ENCODE peak calls at places on chromosomes 12 and 14, in eight cellular contexts. One of them, this sample, is unnamed.

GRCh38 chr14:68978550-68978911 is 571 bp downstream of the ACTN1 start:
- DNase-seq in epithelial cell of esophagus: peak; percentile 52
- DNase-seq in hippocampal formation: no peak
- DNase-seq in NCI-H1694 treated with DMSO at 0.1 percent for 48 hours: no peak
- DNase-seq in T-cell: peak; percentile 24
- DNase-seq in left lung: peak; percentile 92
- DNase-seq in naive thymus-derived CD8-positive, alpha-beta T cell: peak; percentile 55
- DNase-seq in HEK293T: peak; percentile 68
- DNase-seq in this sample: no peak

GRCh38 chr14:57848353-57848752 is 17.5 kb downstream of the SLC35F4 start:
- DNase-seq in hippocampal formation: no peak
- DNase-seq in HEK293T: no peak
- DNase-seq in T-cell: no peak
- DNase-seq in NCI-H1694 treated with DMSO at 0.1 percent for 48 hours: no peak
- DNase-seq in naive thymus-derived CD8-positive, alpha-beta T cell: no peak
- DNase-seq in left lung: no peak
- DNase-seq in epithelial cell of esophagus: no peak
- DNase-seq in this sample: no peak

GRCh38 chr12:82097877-82098276 is 260.3 kb downstream of the CCDC59 start:
- DNase-seq in NCI-H1694 treated with DMSO at 0.1 percent for 48 hours: no peak
- DNase-seq in epithelial cell of esophagus: no peak
- DNase-seq in T-cell: no peak
- DNase-seq in hippocampal formation: no peak
- DNase-seq in HEK293T: no peak
- DNase-seq in naive thymus-derived CD8-positive, alpha-beta T cell: no peak
- DNase-seq in left lung: no peak
- DNase-seq in this sample: no peak

GRCh38 chr12:119225454-119225853 is 46.7 kb downstream of the HSPB8 start:
- DNase-seq in naive thymus-derived CD8-positive, alpha-beta T cell: no peak
- DNase-seq in epithelial cell of esophagus: no peak
- DNase-seq in NCI-H1694 treated with DMSO at 0.1 percent for 48 hours: no peak
- DNase-seq in hippocampal formation: no peak
- DNase-seq in left lung: no peak
- DNase-seq in HEK293T: no peak
- DNase-seq in T-cell: no peak
- DNase-seq in this sample: no peak

GRCh38 chr12:52837341-52837741 is 3.2 kb upstream of the KRT79 start:
- DNase-seq in naive thymus-derived CD8-positive, alpha-beta T cell: no peak
- DNase-seq in NCI-H1694 treated with DMSO at 0.1 percent for 48 hours: no peak
- DNase-seq in epithelial cell of esophagus: peak; percentile 86
- DNase-seq in hippocampal formation: no peak
- DNase-seq in T-cell: no peak
- DNase-seq in left lung: no peak
- DNase-seq in HEK293T: no peak
- DNase-seq in this sample: peak; percentile 53

GRCh38 chr14:74865156-74865555 is 10.8 kb downstream of the PROX2 start:
- DNase-seq in left lung: no peak
- DNase-seq in epithelial cell of esophagus: no peak
- DNase-seq in T-cell: no peak
- DNase-seq in naive thymus-derived CD8-positive, alpha-beta T cell: no peak
- DNase-seq in NCI-H1694 treated with DMSO at 0.1 percent for 48 hours: no peak
- DNase-seq in hippocampal formation: no peak
- DNase-seq in HEK293T: no peak
- DNase-seq in this sample: no peak

GRCh38 chr14:105841022-105842009 is 314.9 kb downstream of the TMEM121 start:
- DNase-seq in NCI-H1694 treated with DMSO at 0.1 percent for 48 hours: no peak
- DNase-seq in hippocampal formation: no peak
- DNase-seq in naive thymus-derived CD8-positive, alpha-beta T cell: no peak
- DNase-seq in T-cell: no peak
- DNase-seq in HEK293T: no peak
- DNase-seq in epithelial cell of esophagus: no peak
- DNase-seq in left lung: peak; percentile 75
- DNase-seq in this sample: no peak

GRCh38 chr14:76647699-76648298 is 113.5 kb upstream of the VASH1 start:
- DNase-seq in NCI-H1694 treated with DMSO at 0.1 percent for 48 hours: peak; percentile 86
- DNase-seq in HEK293T: peak; percentile 73
- DNase-seq in T-cell: no peak
- DNase-seq in left lung: no peak
- DNase-seq in hippocampal formation: no peak
- DNase-seq in epithelial cell of esophagus: peak; percentile 69
- DNase-seq in naive thymus-derived CD8-positive, alpha-beta T cell: peak; percentile 17
- DNase-seq in this sample: no peak

GRCh38 chr14:90291699-90292098 is 35.3 kb downstream of the PSMC1 start:
- DNase-seq in epithelial cell of esophagus: no peak
- DNase-seq in T-cell: no peak
- DNase-seq in NCI-H1694 treated with DMSO at 0.1 percent for 48 hours: no peak
- DNase-seq in hippocampal formation: no peak
- DNase-seq in naive thymus-derived CD8-positive, alpha-beta T cell: no peak
- DNase-seq in left lung: no peak
- DNase-seq in HEK293T: no peak
- DNase-seq in this sample: no peak

GRCh38 chr14:51653096-51653814 is 1.5 kb downstream of the FRMD6 start:
- DNase-seq in left lung: no peak
- DNase-seq in hippocampal formation: no peak
- DNase-seq in epithelial cell of esophagus: no peak
- DNase-seq in T-cell: no peak
- DNase-seq in HEK293T: peak; percentile 16
- DNase-seq in naive thymus-derived CD8-positive, alpha-beta T cell: peak; percentile 4
- DNase-seq in NCI-H1694 treated with DMSO at 0.1 percent for 48 hours: peak; percentile 42
- DNase-seq in this sample: no peak

GRCh38 chr12:127726928-127727327 is 540.0 kb upstream of the TMEM132C start:
- DNase-seq in epithelial cell of esophagus: no peak
- DNase-seq in naive thymus-derived CD8-positive, alpha-beta T cell: no peak
- DNase-seq in hippocampal formation: no peak
- DNase-seq in left lung: no peak
- DNase-seq in T-cell: no peak
- DNase-seq in NCI-H1694 treated with DMSO at 0.1 percent for 48 hours: no peak
- DNase-seq in HEK293T: no peak
- DNase-seq in this sample: no peak

GRCh38 chr14:54767139-54767431 is 135.5 kb downstream of the GCH1 start:
- DNase-seq in left lung: no peak
- DNase-seq in NCI-H1694 treated with DMSO at 0.1 percent for 48 hours: no peak
- DNase-seq in hippocampal formation: no peak
- DNase-seq in HEK293T: no peak
- DNase-seq in T-cell: no peak
- DNase-seq in naive thymus-derived CD8-positive, alpha-beta T cell: no peak
- DNase-seq in epithelial cell of esophagus: no peak
- DNase-seq in this sample: no peak

GRCh38 chr14:69620981-69621380 is 9.6 kb downstream of the SUSD6 start:
- DNase-seq in epithelial cell of esophagus: no peak
- DNase-seq in NCI-H1694 treated with DMSO at 0.1 percent for 48 hours: no peak
- DNase-seq in left lung: no peak
- DNase-seq in naive thymus-derived CD8-positive, alpha-beta T cell: no peak
- DNase-seq in T-cell: no peak
- DNase-seq in hippocampal formation: no peak
- DNase-seq in HEK293T: no peak
- DNase-seq in this sample: no peak

GRCh38 chr14:99511421-99512109 is 30.4 kb downstream of the CCNK start:
- DNase-seq in epithelial cell of esophagus: no peak
- DNase-seq in NCI-H1694 treated with DMSO at 0.1 percent for 48 hours: no peak
- DNase-seq in T-cell: no peak
- DNase-seq in hippocampal formation: peak; percentile 43
- DNase-seq in naive thymus-derived CD8-positive, alpha-beta T cell: no peak
- DNase-seq in HEK293T: no peak
- DNase-seq in left lung: peak; percentile 57
- DNase-seq in this sample: no peak

This sample was measured in epithelial cell of prostate.